ENCODE peak calls at places on chromosomes 13 and 19, in five cellular contexts. One of them, this sample, is unnamed.

GRCh38 chr13:94195715-94196114 is 283.8 kb downstream of the DCT start:
- DNase-seq in bronchial epithelial cell: peak
- DNase-seq in psoas muscle: no peak
- DNase-seq in esophagus squamous epithelium: no peak
- DNase-seq in foreskin fibroblast: peak
- DNase-seq in this sample: no peak

GRCh38 chr19:19123386-19123785 is 14.9 kb downstream of the TMEM161A start:
- DNase-seq in esophagus squamous epithelium: no peak
- DNase-seq in psoas muscle: no peak
- DNase-seq in foreskin fibroblast: no peak
- DNase-seq in bronchial epithelial cell: no peak
- DNase-seq in this sample: no peak

GRCh38 chr13:47672982-47673670 is 327.9 kb downstream of the SUCLA2 start:
- DNase-seq in foreskin fibroblast: peak
- DNase-seq in bronchial epithelial cell: peak
- DNase-seq in esophagus squamous epithelium: no peak
- DNase-seq in psoas muscle: no peak
- DNase-seq in this sample: no peak

GRCh38 chr19:44796701-44797115 is 12.2 kb upstream of the BCAM start:
- DNase-seq in esophagus squamous epithelium: no peak
- DNase-seq in psoas muscle: peak
- DNase-seq in bronchial epithelial cell: no peak
- DNase-seq in foreskin fibroblast: no peak
- DNase-seq in this sample: no peak

GRCh38 chr19:10293637-10294367 is 4.0 kb downstream of the ICAM5 start:
- DNase-seq in foreskin fibroblast: no peak
- DNase-seq in psoas muscle: no peak
- DNase-seq in bronchial epithelial cell: no peak
- DNase-seq in esophagus squamous epithelium: no peak
- DNase-seq in this sample: no peak

GRCh38 chr13:45209229-45209628 is 8.4 kb upstream of the KCTD4 start:
- DNase-seq in foreskin fibroblast: no peak
- DNase-seq in psoas muscle: no peak
- DNase-seq in esophagus squamous epithelium: no peak
- DNase-seq in bronchial epithelial cell: peak
- DNase-seq in this sample: no peak

GRCh38 chr13:42420304-42420703 is 148.4 kb downstream of the AKAP11 start:
- DNase-seq in esophagus squamous epithelium: no peak
- DNase-seq in bronchial epithelial cell: no peak
- DNase-seq in foreskin fibroblast: no peak
- DNase-seq in psoas muscle: no peak
- DNase-seq in this sample: no peak

GRCh38 chr19:52492201-52492960 is 35.1 kb upstream of the ZNF808 start:
- DNase-seq in bronchial epithelial cell: no peak
- DNase-seq in psoas muscle: no peak
- DNase-seq in foreskin fibroblast: peak
- DNase-seq in esophagus squamous epithelium: no peak
- DNase-seq in this sample: no peak

GRCh38 chr19:19562665-19563347 is 24.7 kb downstream of the CILP2 start:
- DNase-seq in bronchial epithelial cell: no peak
- DNase-seq in esophagus squamous epithelium: no peak
- DNase-seq in foreskin fibroblast: no peak
- DNase-seq in psoas muscle: no peak
- DNase-seq in this sample: no peak

GRCh38 chr13:100675660-100676129 is 1.1 kb upstream of the TMTC4 start:
- DNase-seq in bronchial epithelial cell: no peak
- DNase-seq in esophagus squamous epithelium: no peak
- DNase-seq in foreskin fibroblast: no peak
- DNase-seq in psoas muscle: no peak
- DNase-seq in this sample: no peak

GRCh38 chr19:31171936-31172335 is 177.3 kb downstream of the TSHZ3 start:
- DNase-seq in psoas muscle: no peak
- DNase-seq in bronchial epithelial cell: no peak
- DNase-seq in esophagus squamous epithelium: no peak
- DNase-seq in foreskin fibroblast: no peak
- DNase-seq in this sample: no peak

GRCh38 chr13:113166266-113166665 is 7.8 kb downstream of the PROZ start:
- DNase-seq in psoas muscle: no peak
- DNase-seq in esophagus squamous epithelium: no peak
- DNase-seq in bronchial epithelial cell: no peak
- DNase-seq in foreskin fibroblast: no peak
- DNase-seq in this sample: no peak

GRCh38 chr19:15180451-15181390 is 20.1 kb downstream of the NOTCH3 start:
- DNase-seq in foreskin fibroblast: no peak
- DNase-seq in psoas muscle: no peak
- DNase-seq in bronchial epithelial cell: no peak
- DNase-seq in esophagus squamous epithelium: no peak
- DNase-seq in this sample: no peak

GRCh38 chr13:35499131-35500051 is 22.9 kb upstream of the MAB21L1 start:
- DNase-seq in foreskin fibroblast: no peak
- DNase-seq in bronchial epithelial cell: no peak
- DNase-seq in esophagus squamous epithelium: no peak
- DNase-seq in psoas muscle: no peak
- DNase-seq in this sample: no peak

GRCh38 chr19:12790628-12791344 is 500 bp upstream of the JUNB start:
- DNase-seq in bronchial epithelial cell: no peak
- DNase-seq in psoas muscle: peak
- DNase-seq in esophagus squamous epithelium: no peak
- DNase-seq in foreskin fibroblast: no peak
- DNase-seq in this sample: no peak

DNA sequence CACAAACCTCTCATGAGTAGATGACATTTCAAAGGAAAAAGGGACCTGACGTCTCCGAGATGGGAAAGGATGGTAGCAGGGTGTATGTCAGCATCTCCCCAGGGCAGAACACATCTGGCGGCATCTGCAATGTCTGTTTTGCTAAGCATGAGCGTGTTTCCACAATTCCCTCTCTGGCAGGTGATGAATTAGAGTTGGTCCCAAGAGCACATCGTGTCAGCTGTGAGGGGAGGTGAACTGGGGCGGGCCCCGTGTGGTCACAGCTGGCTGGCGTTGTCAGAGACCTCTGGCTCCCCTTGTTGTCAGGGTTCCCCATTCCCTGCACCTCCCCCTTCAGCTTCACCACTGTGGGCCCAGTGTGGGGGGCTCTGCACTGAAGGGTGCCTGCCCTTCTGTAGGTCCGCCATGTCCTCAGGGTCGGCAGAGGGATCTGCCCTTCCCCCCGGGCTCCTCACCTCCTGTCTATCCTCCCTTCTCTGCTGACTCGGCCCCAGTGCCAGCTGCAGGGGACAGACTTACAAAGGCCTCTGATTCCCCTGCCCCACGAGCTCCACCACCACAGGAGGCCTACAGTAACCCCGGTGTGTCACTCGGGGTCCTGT is 58.2 kb downstream of the CDADC1 start:
- DNase-seq in esophagus squamous epithelium: no peak
- DNase-seq in foreskin fibroblast: no peak
- DNase-seq in psoas muscle: no peak
- DNase-seq in bronchial epithelial cell: no peak
- DNase-seq in this sample: no peak
- H3K4me3 ChIP-seq in esophagus squamous epithelium: no peak
- H3K4me3 ChIP-seq in foreskin fibroblast: no peak
- H3K4me3 ChIP-seq in psoas muscle: no peak
- H3K4me3 ChIP-seq in bronchial epithelial cell: no peak
- H3K4me3 ChIP-seq in this sample: no peak

GRCh38 chr19:48511321-48511731 is 309 bp downstream of the LMTK3 start:
- DNase-seq in bronchial epithelial cell: no peak
- DNase-seq in foreskin fibroblast: no peak
- DNase-seq in psoas muscle: no peak
- DNase-seq in esophagus squamous epithelium: no peak
- DNase-seq in this sample: no peak

GRCh38 chr19:48513289-48514122 is 1.9 kb upstream of the LMTK3 start:
- DNase-seq in bronchial epithelial cell: peak
- DNase-seq in psoas muscle: no peak
- DNase-seq in foreskin fibroblast: peak
- DNase-seq in esophagus squamous epithelium: no peak
- DNase-seq in this sample: peak

GRCh38 chr19:48514123-48514458 is 2.5 kb upstream of the LMTK3 start:
- DNase-seq in bronchial epithelial cell: no peak
- DNase-seq in esophagus squamous epithelium: no peak
- DNase-seq in foreskin fibroblast: no peak
- DNase-seq in psoas muscle: no peak
- DNase-seq in this sample: no peak

GRCh38 chr19:48511800-48512503 is at the start of gene LMTK3:
- DNase-seq in bronchial epithelial cell: no peak
- DNase-seq in foreskin fibroblast: no peak
- DNase-seq in psoas muscle: no peak
- DNase-seq in esophagus squamous epithelium: no peak
- DNase-seq in this sample: peak

DNA sequence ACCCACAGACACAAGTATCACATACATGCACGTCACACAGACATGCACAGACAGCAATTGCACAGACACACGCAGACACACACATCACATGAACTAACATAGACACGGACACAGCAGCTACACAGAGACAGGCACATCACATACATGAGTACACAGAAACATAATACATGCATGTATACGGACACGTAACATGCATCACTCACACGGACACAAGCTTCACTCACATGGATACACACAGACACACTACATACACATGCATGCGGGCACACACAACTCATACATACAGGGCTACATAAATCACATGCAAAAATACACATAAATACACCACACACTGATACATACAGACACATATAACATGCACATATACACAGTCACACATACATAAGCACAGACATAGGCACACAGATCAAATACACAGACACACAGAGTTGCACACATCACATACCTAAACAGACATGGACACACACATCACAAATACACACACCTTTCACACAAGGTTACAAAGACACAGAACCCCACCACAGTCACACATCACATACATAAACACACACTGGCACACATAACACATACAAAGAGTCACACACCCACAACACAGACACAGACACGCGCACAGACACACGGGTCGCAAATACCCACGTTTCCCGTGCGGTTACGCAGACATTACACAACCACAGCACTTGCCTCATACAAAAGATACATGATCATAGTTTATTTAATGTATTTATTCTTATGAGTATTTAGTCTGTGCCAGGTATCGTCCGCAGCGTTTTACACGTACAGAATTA is 1.1 kb upstream of the LMTK3 start:
- DNase-seq in psoas muscle: no peak
- DNase-seq in bronchial epithelial cell: no peak
- DNase-seq in foreskin fibroblast: no peak
- DNase-seq in esophagus squamous epithelium: no peak
- DNase-seq in this sample: no peak
- H3K4me3 ChIP-seq in psoas muscle: no peak
- H3K4me3 ChIP-seq in bronchial epithelial cell: no peak
- H3K4me3 ChIP-seq in foreskin fibroblast: no peak
- H3K4me3 ChIP-seq in esophagus squamous epithelium: peak
- H3K4me3 ChIP-seq in this sample: no peak

DNA sequence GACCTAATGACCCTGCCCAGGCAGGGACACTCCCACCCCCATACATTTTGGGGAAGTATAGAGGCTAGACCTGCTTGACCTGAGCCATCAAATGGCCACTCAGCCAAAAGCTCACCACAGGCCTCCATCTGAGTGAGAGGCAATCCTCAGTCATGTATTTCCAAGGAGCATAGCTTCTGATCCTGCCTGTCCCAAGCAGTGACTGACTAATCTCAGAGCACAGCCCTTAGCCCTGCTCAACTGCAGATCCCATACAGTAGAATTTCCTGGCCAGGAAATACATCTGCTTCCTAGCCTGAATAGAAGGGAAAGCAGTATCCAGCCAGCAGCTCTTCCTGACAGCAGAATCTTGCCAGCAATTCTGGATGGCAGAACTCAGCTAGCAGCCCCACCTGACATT is 880.6 kb upstream of the GPC6 start:
- DNase-seq in foreskin fibroblast: no peak
- DNase-seq in psoas muscle: no peak
- DNase-seq in bronchial epithelial cell: no peak
- DNase-seq in esophagus squamous epithelium: no peak
- DNase-seq in this sample: no peak
- H3K4me3 ChIP-seq in foreskin fibroblast: no peak
- H3K4me3 ChIP-seq in psoas muscle: no peak
- H3K4me3 ChIP-seq in bronchial epithelial cell: no peak
- H3K4me3 ChIP-seq in esophagus squamous epithelium: no peak
- H3K4me3 ChIP-seq in this sample: no peak

GRCh38 chr13:110136660-110137585 is 170.0 kb downstream of the COL4A1 start:
- DNase-seq in esophagus squamous epithelium: no peak
- DNase-seq in psoas muscle: no peak
- DNase-seq in foreskin fibroblast: no peak
- DNase-seq in bronchial epithelial cell: no peak
- DNase-seq in this sample: no peak
- H3K4me3 ChIP-seq in esophagus squamous epithelium: no peak
- H3K4me3 ChIP-seq in psoas muscle: peak
- H3K4me3 ChIP-seq in foreskin fibroblast: no peak
- H3K4me3 ChIP-seq in bronchial epithelial cell: no peak
- H3K4me3 ChIP-seq in this sample: no peak

GRCh38 chr19:43534305-43534612 is 1.3 kb downstream of the ZNF575 start:
- DNase-seq in bronchial epithelial cell: no peak
- DNase-seq in psoas muscle: no peak
- DNase-seq in foreskin fibroblast: no peak
- DNase-seq in esophagus squamous epithelium: no peak
- DNase-seq in this sample: no peak
- H3K4me3 ChIP-seq in bronchial epithelial cell: peak
- H3K4me3 ChIP-seq in psoas muscle: peak
- H3K4me3 ChIP-seq in foreskin fibroblast: peak
- H3K4me3 ChIP-seq in esophagus squamous epithelium: peak
- H3K4me3 ChIP-seq in this sample: no peak

DNA sequence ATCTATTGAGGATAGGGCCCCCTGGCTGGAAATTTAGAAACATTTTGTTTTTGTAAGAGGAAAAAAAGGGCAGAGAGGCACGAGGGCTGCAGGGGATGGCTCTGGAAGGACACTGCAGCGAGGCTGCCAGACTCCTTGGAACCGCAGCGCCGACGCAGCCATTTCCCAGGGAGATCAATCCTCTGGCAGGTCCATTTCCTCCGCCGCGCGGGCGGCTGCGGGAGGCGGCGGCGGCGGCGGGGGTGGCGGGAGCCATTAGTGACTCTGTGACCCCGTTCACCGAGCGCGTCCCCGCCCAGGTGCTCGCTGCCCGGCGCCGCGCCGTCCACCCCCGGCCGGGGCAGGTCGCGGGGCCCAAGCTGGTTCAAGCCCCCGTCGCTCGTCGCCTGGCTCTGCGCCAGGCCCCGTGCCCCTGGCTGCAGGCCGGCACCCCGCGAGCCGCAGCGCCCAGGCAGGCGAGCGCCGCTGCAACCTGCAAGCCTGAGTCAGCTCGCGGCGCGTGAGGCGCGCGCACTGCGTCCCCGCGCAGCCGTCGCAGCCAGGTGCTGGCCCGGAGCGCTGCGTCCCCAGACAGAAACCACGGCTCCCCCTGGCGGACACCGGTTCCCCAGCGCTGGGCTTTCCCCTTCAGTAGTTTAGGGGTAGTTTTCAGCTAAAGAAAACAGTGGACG is 192.6 kb downstream of the KATNAL1 start:
- DNase-seq in psoas muscle: peak
- DNase-seq in foreskin fibroblast: peak
- DNase-seq in esophagus squamous epithelium: peak
- DNase-seq in bronchial epithelial cell: peak
- DNase-seq in this sample: peak
- H3K4me3 ChIP-seq in psoas muscle: peak
- H3K4me3 ChIP-seq in foreskin fibroblast: peak
- H3K4me3 ChIP-seq in esophagus squamous epithelium: peak
- H3K4me3 ChIP-seq in bronchial epithelial cell: peak
- H3K4me3 ChIP-seq in this sample: peak

GRCh38 chr13:98657506-98658085 is 80.7 kb upstream of the STK24 start:
- DNase-seq in psoas muscle: no peak
- DNase-seq in esophagus squamous epithelium: no peak
- DNase-seq in bronchial epithelial cell: no peak
- DNase-seq in foreskin fibroblast: peak
- DNase-seq in this sample: no peak
- H3K4me3 ChIP-seq in psoas muscle: no peak
- H3K4me3 ChIP-seq in esophagus squamous epithelium: no peak
- H3K4me3 ChIP-seq in bronchial epithelial cell: no peak
- H3K4me3 ChIP-seq in foreskin fibroblast: peak
- H3K4me3 ChIP-seq in this sample: no peak

GRCh38 chr13:27271572-27272096 is 1.0 kb downstream of the RASL11A start:
- DNase-seq in esophagus squamous epithelium: no peak
- DNase-seq in bronchial epithelial cell: no peak
- DNase-seq in psoas muscle: no peak
- DNase-seq in foreskin fibroblast: no peak
- DNase-seq in this sample: no peak
- H3K4me3 ChIP-seq in esophagus squamous epithelium: peak
- H3K4me3 ChIP-seq in bronchial epithelial cell: peak
- H3K4me3 ChIP-seq in psoas muscle: peak
- H3K4me3 ChIP-seq in foreskin fibroblast: peak
- H3K4me3 ChIP-seq in this sample: no peak